ENCODE peak calls at places on chromosomes 2 and 18, in ten cellular contexts. D is GM20000; N is NCI-H748 treated with DMSO at 0.1 percent for 48 hours; W is BJ; V is GM04503; Z is GM23248; X is NCI-H1417; F is endothelial cell; E is fibroblast of mammary gland; S is naive thymus-derived CD8-positive, alpha-beta T cell. O is an unnamed sample.

GRCh38 chr2:218166791-218167190 is at the start of gene CXCR1:
- DNase-seq in D (no peak), N (no peak), W (no peak), V (no peak), Z (no peak), X (no peak), F (no peak), E (no peak), S (peak; percentile 29), O (no peak)

GRCh38 chr2:15638720-15639119 is 47.1 kb downstream of the DDX1 start:
- DNase-seq in D (no peak), N (no peak), W (no peak), V (peak; percentile 51), Z (peak; percentile 75), X (no peak), F (no peak), E (peak; percentile 61), S (no peak), O (no peak)

GRCh38 chr2:233492078-233492477 is 74.5 kb downstream of the USP40 start:
- DNase-seq in D (no peak), N (no peak), W (no peak), V (no peak), Z (no peak), X (no peak), F (no peak), E (no peak), S (no peak), O (no peak)

GRCh38 chr2:73925853-73926492 is 707 bp upstream of the DGUOK start:
- DNase-seq in D (no peak), N (peak; percentile 54), W (no peak), V (no peak), Z (no peak), X (peak; percentile 24), F (no peak), E (no peak), S (no peak), O (no peak)

GRCh38 chr18:36744261-36744876 is 84.4 kb downstream of the TPGS2 start:
- DNase-seq in D (no peak), N (no peak), W (no peak), V (no peak), Z (peak; percentile 77), X (no peak), F (no peak), E (peak; percentile 6), S (no peak), O (no peak)

GRCh38 chr2:148046802-148047201 is 25.9 kb downstream of the MBD5 start:
- DNase-seq in D (no peak), N (no peak), W (no peak), V (no peak), Z (no peak), X (no peak), F (no peak), E (no peak), S (no peak), O (no peak)

GRCh38 chr2:195645413-195645812 is 11.6 kb upstream of the SLC39A10 start:
- DNase-seq in D (no peak), N (no peak), W (no peak), V (no peak), Z (no peak), X (no peak), F (no peak), E (no peak), S (no peak), O (no peak)

GRCh38 chr2:122326448-122326847 is 571.0 kb downstream of the TSN start:
- DNase-seq in D (no peak), N (no peak), W (no peak), V (no peak), Z (no peak), X (no peak), F (no peak), E (no peak), S (no peak), O (no peak)

GRCh38 chr2:16650287-16651249 is 15.1 kb downstream of the CYRIA start:
- DNase-seq in D (no peak), N (no peak), W (no peak), V (peak; percentile 8), Z (peak; percentile 79), X (no peak), F (no peak), E (peak; percentile 80), S (no peak), O (no peak)

GRCh38 chr2:45128580-45128997 is 119.3 kb upstream of the SIX2 start:
- DNase-seq in D (no peak), N (no peak), W (peak; percentile 69), V (peak; percentile 85), Z (peak; percentile 96), X (no peak), F (no peak), E (peak; percentile 99), S (no peak), O (peak; percentile 29)

GRCh38 chr2:203360833-203361430 is 32.7 kb downstream of the ABI2 start:
- DNase-seq in D (peak; percentile 22), N (no peak), W (no peak), V (no peak), Z (no peak), X (peak; percentile 34), F (no peak), E (peak; percentile 12), S (no peak), O (peak; percentile 78)

O was measured in heart left ventricle.